ENCODE peak calls at places on chromosome 19, in six cellular contexts. C is upper lobe of right lung; P is activated CD8-positive, alpha-beta memory T cell treated with anti-CD3 and anti-CD28 coated beads, Interleukin-2, amount 50 U/mL, for 48 hours; N is stimulated activated CD4-positive, alpha-beta T cell treated with anti-CD3 and anti-CD28 coated beads, Interleukin-2, amount 100 ng/mL, for 48 hours; T is BJ; A is Right ventricle myocardium inferior. U is an unnamed sample.

GRCh38 chr19:18231775-18232174 is 5.5 kb upstream of the PDE4C start:
- DNase-seq in T (no peak), C (no peak), N (no peak), P (no peak), A (no peak), U (no peak)

GRCh38 chr19:55519461-55520311 is 17.2 kb downstream of the SBK2 start:
- DNase-seq in C (no peak), T (peak; percentile 73), P (no peak), N (no peak), A (no peak), U (no peak)

GRCh38 chr19:55390461-55390880 is 4.7 kb downstream of the RPL28 start:
- DNase-seq in P (no peak), A (no peak), N (no peak), C (no peak), T (no peak), U (no peak)

GRCh38 chr19:33226550-33227241 is 1.0 kb upstream of the SLC7A10 start:
- DNase-seq in A (peak; percentile 79), C (peak; percentile 89), T (no peak), P (no peak), N (no peak), U (no peak)

GRCh38 chr19:17358395-17358794 is 18.7 kb downstream of the PLVAP start:
- DNase-seq in C (no peak), T (no peak), N (no peak), P (no peak), A (no peak), U (no peak)

GRCh38 chr19:2327773-2328400 is 499 bp downstream of the LSM7 start:
- DNase-seq in A (peak; percentile 51), C (no peak), P (peak; percentile 72), N (peak; percentile 37), T (peak; percentile 45), U (peak; percentile 48)

GRCh38 chr19:29263305-29264080 is 50.5 kb upstream of the UQCRFS1 start:
- DNase-seq in P (peak; percentile 79), N (peak; percentile 57), A (no peak), C (no peak), T (no peak), U (no peak)

GRCh38 chr19:4700573-4700970 is 23.1 kb downstream of the DPP9 start:
- DNase-seq in P (no peak), C (no peak), T (no peak), A (no peak), N (no peak), U (no peak)

U was measured in DMS 273 treated with DMSO at 0.1 percent for 48 hours.